ENCODE peak calls at places on chromosomes 4 and X, in six cellular contexts. G, Q, I, N, D and U are unnamed samples.

GRCh38 chrX:47831788-47832187 is 4.9 kb upstream of the ZNF81 start:
- DNase-seq in G (peak; percentile 2), Q (peak; percentile 12), I (peak; percentile 52), N (no peak), D (peak; percentile 16), U (no peak)

GRCh38 chrX:133794151-133794550 is 191.2 kb downstream of the GPC3 start:
- DNase-seq in G (no peak), Q (no peak), I (no peak), N (no peak), D (no peak), U (no peak)

GRCh38 chrX:12360389-12360788 is 222.1 kb downstream of the FRMPD4 start:
- DNase-seq in G (no peak), Q (no peak), I (peak; percentile 5), N (no peak), D (peak; percentile 60), U (no peak)

GRCh38 chrX:133600536-133600935 is 185.2 kb upstream of the GPC4 start:
- DNase-seq in G (no peak), Q (no peak), I (no peak), N (no peak), D (no peak), U (no peak)

GRCh38 chr4:112881842-112882241 is 167.6 kb upstream of the ANK2 start:
- DNase-seq in G (no peak), Q (no peak), I (peak; percentile 25), N (no peak), D (no peak), U (no peak)

GRCh38 chr4:7183780-7184460 is 8.4 kb upstream of the SORCS2 start:
- DNase-seq in G (no peak), Q (no peak), I (no peak), N (no peak), D (no peak), U (no peak)

GRCh38 chrX:17644001-17644400 is 93.3 kb upstream of the SCML1 start:
- DNase-seq in G (no peak), Q (no peak), I (no peak), N (no peak), D (no peak), U (no peak)

GRCh38 chr4:7672601-7673000 is 237.9 kb upstream of the PSAPL1 start:
- DNase-seq in G (no peak), Q (no peak), I (no peak), N (no peak), D (no peak), U (no peak)

GRCh38 chrX:51496501-51497291 is at the start of gene NUDT11:
- DNase-seq in G (peak; percentile 4), Q (peak; percentile 32), I (peak; percentile 88), N (peak; percentile 84), D (no peak), U (no peak)

GRCh38 chr4:14893713-14894112 is 108.6 kb upstream of the CPEB2 start:
- DNase-seq in G (no peak), Q (no peak), I (no peak), N (no peak), D (no peak), U (no peak)

GRCh38 chr4:6322761-6323566 is 53.3 kb downstream of the WFS1 start:
- DNase-seq in G (no peak), Q (no peak), I (no peak), N (no peak), D (peak; percentile 60), U (no peak)

GRCh38 chr4:82851902-82852750 is 38.8 kb downstream of the SEC31A start:
- DNase-seq in G (peak; percentile 9), Q (no peak), I (peak; percentile 61), N (no peak), D (peak; percentile 63), U (no peak)

GRCh38 chr4:8414377-8414776 is 26.1 kb downstream of the ACOX3 start:
- DNase-seq in G (no peak), Q (peak; percentile 43), I (no peak), N (no peak), D (no peak), U (no peak)